ENCODE peak calls at places on chromosomes 7 and 10, in eight cellular contexts. E is fibroblast of pulmonary artery, H is activated T-cell treated with anti-CD3 and anti-CD28 coated beads for 1 hour, M is NB4, R is T-cell, O is hepatic stellate cell, K is ELF-1, A is MCF 10A. D is an unnamed sample.

GRCh38 chr10:34904191-34904590 is 89.1 kb upstream of the PARD3 start:
- DNase-seq in E (no peak), H (no peak), M (no peak), R (no peak), O (no peak), K (no peak), A (no peak), D (no peak)

GRCh38 chr10:122307669-122308486 is 36.8 kb downstream of the BTBD16 start:
- DNase-seq in E (peak), H (no peak), M (no peak), R (no peak), O (peak), K (peak), A (peak), D (peak)

GRCh38 chr10:79383974-79384606 is 36.8 kb downstream of the PPIF start:
- DNase-seq in E (no peak), H (no peak), M (no peak), R (no peak), O (no peak), K (no peak), A (no peak), D (no peak)

GRCh38 chr10:26528048-26528447 is 89.9 kb downstream of the APBB1IP start:
- DNase-seq in E (no peak), H (no peak), M (no peak), R (no peak), O (no peak), K (no peak), A (no peak), D (no peak)

GRCh38 chr7:36010656-36011587 is 142.1 kb upstream of the EEPD1 start:
- DNase-seq in E (no peak), H (no peak), M (no peak), R (no peak), O (no peak), K (no peak), A (no peak), D (no peak)

GRCh38 chr10:62231371-62231770 is 37.3 kb downstream of the RTKN2 start:
- DNase-seq in E (peak), H (no peak), M (no peak), R (no peak), O (peak), K (no peak), A (peak), D (peak)

GRCh38 chr7:141550694-141551079 is 523 bp upstream of the AGK start:
- DNase-seq in E (no peak), H (no peak), M (no peak), R (no peak), O (no peak), K (peak), A (peak), D (no peak)

GRCh38 chr7:36852017-36852416 is 127.7 kb upstream of the AOAH start:
- DNase-seq in E (no peak), H (no peak), M (no peak), R (no peak), O (no peak), K (no peak), A (no peak), D (peak)

GRCh38 chr10:114777415-114777814 is 44.2 kb upstream of the FHIP2A start:
- DNase-seq in E (no peak), H (no peak), M (no peak), R (no peak), O (no peak), K (no peak), A (no peak), D (no peak)

GRCh38 chr7:133540096-133540860 is 287.4 kb downstream of the EXOC4 start:
- DNase-seq in E (no peak), H (no peak), M (peak), R (no peak), O (no peak), K (no peak), A (no peak), D (no peak)

GRCh38 chr7:31775511-31775910 is 88.5 kb downstream of the PPP1R17 start:
- DNase-seq in E (no peak), H (no peak), M (no peak), R (no peak), O (no peak), K (peak), A (no peak), D (no peak)

GRCh38 chr10:71805776-71806705 is 32.7 kb upstream of the VSIR start:
- DNase-seq in E (peak), H (no peak), M (no peak), R (no peak), O (no peak), K (peak), A (no peak), D (peak)

GRCh38 chr7:76428868-76429805 is 4.4 kb downstream of the ZP3 start:
- DNase-seq in E (peak), H (no peak), M (peak), R (no peak), O (no peak), K (peak), A (no peak), D (peak)

GRCh38 chr7:26376208-26376917 is 84.7 kb downstream of the SNX10 start:
- DNase-seq in E (no peak), H (no peak), M (peak), R (peak), O (no peak), K (peak), A (no peak), D (peak)

GRCh38 chr7:141649137-141649864 is 52.7 kb downstream of the DENND11 start:
- DNase-seq in E (peak), H (no peak), M (no peak), R (no peak), O (no peak), K (no peak), A (no peak), D (no peak)

GRCh38 chr7:88539977-88540376 is 219.5 kb upstream of the ZNF804B start:
- DNase-seq in E (no peak), H (no peak), M (no peak), R (no peak), O (no peak), K (no peak), A (no peak), D (no peak)

GRCh38 chr10:29470843-29471482 is 163.8 kb downstream of the SVIL start:
- DNase-seq in E (no peak), H (no peak), M (no peak), R (no peak), O (no peak), K (no peak), A (no peak), D (no peak)

GRCh38 chr10:13296476-13296875 is 3.4 kb downstream of the PHYH start:
- DNase-seq in E (no peak), H (no peak), M (no peak), R (no peak), O (no peak), K (no peak), A (no peak), D (no peak)

GRCh38 chr7:79091661-79092060 is 361.8 kb downstream of the MAGI2 start:
- DNase-seq in E (peak), H (no peak), M (no peak), R (no peak), O (no peak), K (no peak), A (no peak), D (no peak)

GRCh38 chr7:65554-65953 is 126.8 kb upstream of the FAM20C start:
- DNase-seq in E (peak), H (no peak), M (no peak), R (no peak), O (no peak), K (no peak), A (peak), D (no peak)

GRCh38 chr10:60737242-60737641 is 41.0 kb upstream of the CDK1 start:
- DNase-seq in E (no peak), H (no peak), M (no peak), R (no peak), O (no peak), K (no peak), A (no peak), D (no peak)

GRCh38 chr10:33341638-33342037 is 7.2 kb upstream of the NRP1 start:
- DNase-seq in E (peak), H (no peak), M (no peak), R (no peak), O (no peak), K (no peak), A (peak), D (no peak)

GRCh38 chr10:59872892-59873463 is 33.4 kb downstream of the CCDC6 start:
- DNase-seq in E (peak), H (no peak), M (no peak), R (no peak), O (peak), K (no peak), A (peak), D (peak)

GRCh38 chr10:29922904-29923303 is 136.5 kb downstream of the JCAD start:
- DNase-seq in E (no peak), H (no peak), M (no peak), R (no peak), O (peak), K (peak), A (no peak), D (no peak)

GRCh38 chr7:78279035-78279434 is 480.5 kb downstream of the PHTF2 start:
- DNase-seq in E (peak), H (no peak), M (no peak), R (no peak), O (peak), K (no peak), A (peak), D (no peak)

GRCh38 chr7:90266808-90267207 is 21.8 kb downstream of the CFAP69 start:
- DNase-seq in E (peak), H (no peak), M (no peak), R (no peak), O (no peak), K (no peak), A (peak), D (peak)

GRCh38 chr7:79979437-79979836 is 155.2 kb upstream of the GNAI1 start:
- DNase-seq in E (peak), H (no peak), M (no peak), R (no peak), O (peak), K (no peak), A (no peak), D (no peak)

GRCh38 chr7:149670288-149670687 is 103.1 kb downstream of the ZNF467 start:
- DNase-seq in E (peak), H (no peak), M (no peak), R (no peak), O (no peak), K (no peak), A (peak), D (peak)

GRCh38 chr7:140219672-140220520 is 43.1 kb upstream of the KDM7A start:
- DNase-seq in E (no peak), H (no peak), M (no peak), R (no peak), O (no peak), K (peak), A (no peak), D (no peak)

GRCh38 chr10:62475531-62475930 is 101.4 kb downstream of the ZNF365 start:
- DNase-seq in E (no peak), H (no peak), M (no peak), R (no peak), O (no peak), K (peak), A (no peak), D (no peak)

GRCh38 chr7:54841772-54842707 is 83.0 kb upstream of the SEC61G start:
- DNase-seq in E (peak), H (no peak), M (peak), R (no peak), O (no peak), K (peak), A (peak), D (peak)

GRCh38 chr7:99473315-99473596 is 566 bp downstream of the ZNF789 start:
- DNase-seq in E (peak), H (no peak), M (peak), R (no peak), O (peak), K (peak), A (peak), D (peak)

GRCh38 chr10:123507298-123507697 is 158.9 kb upstream of the GPR26 start:
- DNase-seq in E (no peak), H (no peak), M (no peak), R (no peak), O (no peak), K (no peak), A (peak), D (no peak)

GRCh38 chr7:45606050-45606449 is 31.9 kb downstream of the ADCY1 start:
- DNase-seq in E (no peak), H (no peak), M (no peak), R (no peak), O (no peak), K (no peak), A (no peak), D (no peak)